ENCODE peak calls at places on chromosomes 7 and 10, in four cellular contexts. B, S, M and V are unnamed samples.

GRCh38 chr7:82194011-82194410 is 249.6 kb downstream of the CACNA2D1 start:
- DNase-seq in B (no peak), S (peak; percentile 13), M (no peak), V (no peak)

GRCh38 chr7:27125986-27126394 is 4.6 kb downstream of the HOXA4 start:
- DNase-seq in B (no peak), S (no peak), M (no peak), V (no peak)

GRCh38 chr10:78248651-78249464 is 215.2 kb downstream of the RPS24 start:
- DNase-seq in B (peak; percentile 28), S (no peak), M (no peak), V (no peak)

GRCh38 chr7:76396039-76396732 is 13.3 kb downstream of the SSC4D start:
- DNase-seq in B (no peak), S (peak; percentile 60), M (no peak), V (no peak)

GRCh38 chr10:6348091-6348862 is 145.5 kb downstream of the PFKFB3 start:
- DNase-seq in B (peak; percentile 17), S (no peak), M (no peak), V (peak; percentile 51)

GRCh38 chr10:130656187-130656575 is 520.0 kb downstream of the GLRX3 start:
- DNase-seq in B (no peak), S (no peak), M (no peak), V (no peak)

GRCh38 chr7:149620961-149621360 is 123.4 kb upstream of the ZNF746 start:
- DNase-seq in B (no peak), S (no peak), M (peak; percentile 74), V (no peak)

GRCh38 chr7:116588641-116589594 is 64.1 kb downstream of the CAV1 start:
- DNase-seq in B (no peak), S (peak; percentile 63), M (no peak), V (no peak)

GRCh38 chr7:43647772-43648643 is 65.1 kb downstream of the STK17A start:
- DNase-seq in B (peak; percentile 60), S (peak; percentile 83), M (peak; percentile 43), V (peak; percentile 71)

GRCh38 chr10:99532687-99533495 is at the start of gene NKX2-3:
- DNase-seq in B (peak; percentile 23), S (peak; percentile 75), M (peak; percentile 90), V (peak; percentile 49)

GRCh38 chr10:73997479-73997805 is 474 bp upstream of the VCL start:
- DNase-seq in B (no peak), S (no peak), M (no peak), V (no peak)

GRCh38 chr7:111076205-111076604 is 14.7 kb upstream of the LRRN3 start:
- DNase-seq in B (no peak), S (no peak), M (no peak), V (no peak)

GRCh38 chr7:139153832-139154231 is 44.3 kb upstream of the ZC3HAV1 start:
- DNase-seq in B (no peak), S (peak; percentile 4), M (no peak), V (no peak)

GRCh38 chr7:2853147-2853546 is 9.0 kb upstream of the GNA12 start:
- DNase-seq in B (no peak), S (no peak), M (no peak), V (no peak)

GRCh38 chr7:27587429-27587828 is 75.3 kb downstream of the HIBADH start:
- DNase-seq in B (no peak), S (no peak), M (no peak), V (no peak)

GRCh38 chr10:3136763-3137611 is 35.6 kb downstream of the PITRM1 start:
- DNase-seq in B (peak; percentile 24), S (no peak), M (no peak), V (no peak)

GRCh38 chr7:50421043-50421442 is 29.1 kb downstream of the FIGNL1 start:
- DNase-seq in B (no peak), S (no peak), M (no peak), V (no peak)

GRCh38 chr7:12066561-12066960 is 144.5 kb upstream of the TMEM106B start:
- DNase-seq in B (no peak), S (peak; percentile 45), M (no peak), V (no peak)

GRCh38 chr7:128878226-128879105 is 15.8 kb downstream of the ATP6V1F start:
- DNase-seq in B (no peak), S (no peak), M (no peak), V (no peak)

GRCh38 chr10:24453404-24453830 is 244.5 kb downstream of the KIAA1217 start:
- DNase-seq in B (no peak), S (no peak), M (no peak), V (no peak)

GRCh38 chr7:71482284-71482683 is 350.3 kb downstream of the GALNT17 start:
- DNase-seq in B (no peak), S (no peak), M (no peak), V (no peak)

GRCh38 chr10:72340911-72341310 is 13.8 kb downstream of the DNAJB12 start:
- DNase-seq in B (no peak), S (no peak), M (peak; percentile 87), V (no peak)

GRCh38 chr10:103501186-103501585 is 7.7 kb downstream of the NEURL1 start:
- DNase-seq in B (no peak), S (no peak), M (no peak), V (no peak)

GRCh38 chr7:132557489-132558044 is 18.7 kb downstream of the PLXNA4 start:
- DNase-seq in B (no peak), S (peak; percentile 52), M (no peak), V (no peak)

GRCh38 chr7:26549281-26549943 is 257.8 kb downstream of the SNX10 start:
- DNase-seq in B (no peak), S (no peak), M (peak; percentile 42), V (peak; percentile 69)

GRCh38 chr7:155459867-155460461 is 2.0 kb downstream of the EN2 start:
- DNase-seq in B (no peak), S (no peak), M (peak; percentile 55), V (no peak)

GRCh38 chr7:55309040-55309991 is 55.8 kb upstream of the LANCL2 start:
- DNase-seq in B (no peak), S (no peak), M (no peak), V (peak; percentile 31)

GRCh38 chr7:78052112-78052511 is 253.5 kb downstream of the PHTF2 start:
- DNase-seq in B (no peak), S (no peak), M (no peak), V (no peak)

GRCh38 chr7:127655720-127656119 is 3.7 kb downstream of the SND1 start:
- DNase-seq in B (no peak), S (no peak), M (no peak), V (no peak)

GRCh38 chr7:84237533-84238173 is 43.1 kb upstream of the SEMA3A start:
- DNase-seq in B (no peak), S (peak; percentile 61), M (no peak), V (no peak)

GRCh38 chr10:94439275-94439861 is 37.0 kb downstream of the TBC1D12 start:
- DNase-seq in B (no peak), S (peak; percentile 14), M (no peak), V (no peak)

GRCh38 chr10:7153750-7154149 is 257.1 kb downstream of the SFMBT2 start:
- DNase-seq in B (no peak), S (peak; percentile 47), M (no peak), V (no peak)

GRCh38 chr7:107703219-107703618 is 40.7 kb upstream of the CBLL1 start:
- DNase-seq in B (no peak), S (no peak), M (no peak), V (no peak)

GRCh38 chr10:10910634-10911033 is 107.0 kb upstream of the CELF2 start:
- DNase-seq in B (no peak), S (no peak), M (no peak), V (no peak)

GRCh38 chr7:97573065-97573464 is 158.8 kb upstream of the TAC1 start:
- DNase-seq in B (no peak), S (no peak), M (no peak), V (no peak)
- TF ChIP-seq EP300 in B (no peak), S (no peak), M (no peak), V (no peak)

GRCh38 chr7:45888185-45888992 is at the start of gene IGFBP1:
- DNase-seq in B (no peak), S (peak; percentile 40), M (peak; percentile 83), V (no peak)
- TF ChIP-seq EP300 in B (no peak), S (no peak), M (no peak), V (no peak)

GRCh38 chr7:65301007-65301406 is 72.6 kb upstream of the ZNF92 start:
- DNase-seq in B (no peak), S (no peak), M (no peak), V (no peak)
- TF ChIP-seq EP300 in B (no peak), S (no peak), M (no peak), V (no peak)

DNA sequence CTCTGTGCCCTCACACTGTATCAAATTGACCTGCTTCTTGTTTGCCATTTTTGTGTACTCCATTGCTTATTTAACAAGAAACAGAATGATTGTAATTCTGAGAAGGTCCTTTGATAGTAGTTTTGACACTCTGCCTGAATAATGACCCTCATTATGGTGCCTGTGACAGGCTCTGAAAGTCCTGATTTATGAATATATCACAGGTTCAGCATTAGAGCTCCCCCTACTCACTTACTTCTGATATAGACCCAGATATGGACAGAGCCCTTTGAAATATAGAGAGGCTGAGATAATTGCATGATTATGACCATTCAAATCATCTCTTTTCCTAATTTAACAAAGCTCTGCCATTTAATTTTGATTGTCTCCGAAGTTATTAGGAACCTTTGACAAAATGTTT is 465.3 kb downstream of the MDFIC start:
- DNase-seq in B (no peak), S (no peak), M (no peak), V (no peak)
- TF ChIP-seq EP300 in B (no peak), S (no peak), M (no peak), V (no peak)

GRCh38 chr10:96843823-96844222 is 11.7 kb downstream of the LCOR start:
- DNase-seq in B (no peak), S (no peak), M (no peak), V (no peak)

GRCh38 chr10:96846395-96846794 is 14.3 kb downstream of the LCOR start:
- DNase-seq in B (no peak), S (no peak), M (no peak), V (no peak)

GRCh38 chr10:96846926-96847325 is 14.8 kb downstream of the LCOR start:
- DNase-seq in B (no peak), S (no peak), M (no peak), V (no peak)

GRCh38 chr10:96840841-96841518 is 8.9 kb downstream of the LCOR start:
- DNase-seq in B (no peak), S (peak; percentile 47), M (no peak), V (no peak)

DNA sequence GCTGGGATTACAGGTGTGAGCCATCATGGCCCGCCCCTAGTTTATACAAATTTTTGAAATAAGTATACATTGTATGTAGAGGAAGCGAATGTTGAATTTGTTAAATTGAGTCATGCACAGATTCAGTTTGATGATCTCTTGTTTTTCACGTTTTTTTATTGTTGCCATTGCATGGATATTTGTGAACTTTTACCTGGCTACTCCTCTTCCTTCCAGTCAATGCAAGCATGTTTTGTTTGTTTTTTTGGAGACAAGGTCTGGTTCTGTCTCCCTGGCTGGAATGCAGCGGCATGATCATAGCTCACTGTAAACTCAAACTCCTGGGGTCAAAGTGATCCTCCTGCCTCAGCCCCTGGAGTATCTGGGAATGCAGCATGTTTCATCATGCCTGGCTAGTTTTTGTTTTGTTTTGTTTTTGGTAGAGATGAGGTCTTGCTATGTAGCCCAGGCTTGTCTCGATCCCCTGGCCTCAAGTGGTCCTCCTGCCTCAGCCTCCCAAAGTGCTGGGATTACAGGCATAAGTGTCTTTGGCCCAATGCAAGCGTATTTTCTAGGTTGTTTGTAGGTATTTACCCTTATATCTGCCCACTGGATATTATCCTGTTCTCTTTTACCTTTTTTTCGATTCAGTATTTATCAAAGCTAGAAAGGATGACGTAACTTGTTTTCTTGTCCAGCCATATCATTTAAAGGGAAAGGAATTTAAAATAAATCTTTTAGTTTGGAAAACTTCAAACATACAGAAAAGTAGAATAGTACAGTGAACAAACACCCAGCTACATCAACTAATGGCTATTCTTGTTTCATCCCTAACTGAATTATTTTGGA is 11.0 kb downstream of the LCOR start:
- DNase-seq in B (no peak), S (peak; percentile 40), M (no peak), V (no peak)
- TF ChIP-seq EP300 in B (no peak), S (no peak), M (no peak), V (no peak)

GRCh38 chr10:62001898-62002297 is 100.4 kb downstream of the ARID5B start:
- DNase-seq in B (no peak), S (no peak), M (no peak), V (no peak)
- TF ChIP-seq EP300 in B (no peak), S (no peak), M (no peak), V (no peak)